ENCODE peak calls at places on chromosomes 12 and 14, in five cellular contexts. Y is iPS-NIHi11; R is germinal center; I is stimulated activated CD4-positive, alpha-beta T cell treated with anti-CD3 and anti-CD28 coated beads, Interleukin-1b, Interleukin-23, amount 100 ng/mL, for 4 hours; U is activated CD8-positive, alpha-beta memory T cell treated with anti-CD3 and anti-CD28 coated beads, Interleukin-2, amount 50 U/mL, for 48 hours. X is an unnamed sample.

GRCh38 chr12:129127771-129128170 is 274.5 kb downstream of the GLT1D1 start:
- DNase-seq in I (no peak), Y (no peak), R (no peak), U (no peak), X (no peak)

GRCh38 chr12:18955594-18955993 is 173.9 kb upstream of the PLEKHA5 start:
- DNase-seq in I (no peak), R (no peak), Y (no peak), U (no peak), X (no peak)

GRCh38 chr12:2768224-2768961 is 26.4 kb upstream of the FKBP4 start:
- DNase-seq in U (no peak), I (no peak), Y (no peak), R (no peak), X (no peak)

GRCh38 chr12:105445261-105446015 is 114.9 kb downstream of the C12orf75 start:
- DNase-seq in I (no peak), U (no peak), Y (peak; percentile 21), R (no peak), X (no peak)

GRCh38 chr12:123269980-123270379 is 1.7 kb downstream of the CDK2AP1 start:
- DNase-seq in Y (no peak), I (no peak), U (no peak), R (no peak), X (no peak)

GRCh38 chr14:93734086-93734822 is 54.0 kb downstream of the PRIMA1 start:
- DNase-seq in Y (peak; percentile 94), I (no peak), U (no peak), R (peak; percentile 40), X (peak; percentile 11)

GRCh38 chr12:121513464-121514183 is 67.2 kb downstream of the KDM2B start:
- DNase-seq in I (no peak), U (no peak), Y (peak; percentile 96), R (peak; percentile 83), X (peak; percentile 58)

GRCh38 chr14:73477618-73478266 is 13.0 kb upstream of the RIOX1 start:
- DNase-seq in I (no peak), U (no peak), Y (no peak), R (no peak), X (no peak)

GRCh38 chr12:110370732-110371141 is 32.8 kb downstream of the ANAPC7 start:
- DNase-seq in U (no peak), I (no peak), Y (no peak), R (peak; percentile 32), X (no peak)

GRCh38 chr12:127487031-127487430 is 779.9 kb upstream of the TMEM132C start:
- DNase-seq in R (no peak), U (no peak), Y (no peak), I (no peak), X (no peak)

GRCh38 chr12:93128332-93128707 is 199.2 kb upstream of the EEA1 start:
- DNase-seq in I (no peak), U (no peak), R (no peak), Y (no peak), X (no peak)

GRCh38 chr12:104669851-104670337 is 213.1 kb downstream of the CHST11 start:
- DNase-seq in I (no peak), U (no peak), R (no peak), Y (no peak), X (peak; percentile 94)

GRCh38 chr12:77761286-77761685 is 69.4 kb upstream of the NAV3 start:
- DNase-seq in Y (no peak), R (no peak), U (no peak), I (no peak), X (no peak)

GRCh38 chr14:71021347-71022014 is 114.2 kb downstream of the PCNX1 start:
- DNase-seq in Y (no peak), I (no peak), R (no peak), U (no peak), X (no peak)

GRCh38 chr12:9372202-9372601 is 164.0 kb upstream of the PZP start:
- DNase-seq in I (no peak), R (no peak), Y (peak; percentile 26), U (no peak), X (peak; percentile 20)

GRCh38 chr12:130456375-130457199 is 118.9 kb downstream of the PIWIL1 start:
- DNase-seq in R (no peak), U (no peak), Y (no peak), I (no peak), X (no peak)

GRCh38 chr12:6272300-6273208 is 37.9 kb upstream of the PLEKHG6 start:
- DNase-seq in Y (peak; percentile 69), R (no peak), I (no peak), U (no peak), X (no peak)

GRCh38 chr12:45050751-45051489 is at the start of gene DBX2:
- DNase-seq in U (no peak), R (no peak), I (no peak), Y (peak; percentile 64), X (no peak)

GRCh38 chr14:50740858-50741257 is 72.8 kb upstream of the SAV1 start:
- DNase-seq in I (no peak), R (no peak), Y (no peak), U (no peak), X (no peak)

GRCh38 chr14:90512332-90512951 is 115.6 kb downstream of the CALM1 start:
- DNase-seq in Y (no peak), I (no peak), U (no peak), R (no peak), X (no peak)

GRCh38 chr12:102232446-102232845 is 34.8 kb upstream of the PMCH start:
- DNase-seq in R (no peak), Y (no peak), U (no peak), I (no peak), X (no peak)

GRCh38 chr12:31874961-31875608 is 84.1 kb upstream of the RESF1 start:
- DNase-seq in I (peak; percentile 57), R (peak; percentile 67), Y (peak; percentile 29), U (peak; percentile 72), X (peak; percentile 80)

GRCh38 chr14:73594491-73594890 is 2.8 kb downstream of the ACOT4 start:
- DNase-seq in U (no peak), I (no peak), Y (no peak), R (no peak), X (no peak)

GRCh38 chr12:22283006-22283506 is 51.5 kb downstream of the ST8SIA1 start:
- DNase-seq in Y (no peak), U (no peak), I (no peak), R (no peak), X (no peak)

GRCh38 chr12:77816196-77816595 is 14.5 kb upstream of the NAV3 start:
- DNase-seq in R (no peak), Y (no peak), I (no peak), U (no peak), X (no peak)

X was measured in NB4.